ENCODE peak calls at places on chromosomes 1 and 21, in four cellular contexts. One of them, this sample, is unnamed.

GRCh38 chr1:205442051-205442721 is 13.7 kb downstream of the BLACAT1 start:
- DNase-seq in stimulated activated CD8-positive, alpha-beta memory T cell treated with anti-CD3 and anti-CD28 coated beads, Interleukin-15, amount 100 ng/mL, for 1 hour: no peak
- DNase-seq in dorsolateral prefrontal cortex: no peak
- DNase-seq in transverse colon: no peak
- DNase-seq in this sample: no peak

GRCh38 chr1:153262462-153263157 is 3.1 kb downstream of the LORICRIN start:
- DNase-seq in stimulated activated CD8-positive, alpha-beta memory T cell treated with anti-CD3 and anti-CD28 coated beads, Interleukin-15, amount 100 ng/mL, for 1 hour: no peak
- DNase-seq in dorsolateral prefrontal cortex: no peak
- DNase-seq in transverse colon: no peak
- DNase-seq in this sample: no peak

GRCh38 chr1:40303790-40304189 is 13.3 kb downstream of the COL9A2 start:
- DNase-seq in stimulated activated CD8-positive, alpha-beta memory T cell treated with anti-CD3 and anti-CD28 coated beads, Interleukin-15, amount 100 ng/mL, for 1 hour: no peak
- DNase-seq in dorsolateral prefrontal cortex: no peak
- DNase-seq in transverse colon: no peak
- DNase-seq in this sample: no peak

GRCh38 chr1:36115200-36115669 is 9.8 kb downstream of the COL8A2 start:
- DNase-seq in stimulated activated CD8-positive, alpha-beta memory T cell treated with anti-CD3 and anti-CD28 coated beads, Interleukin-15, amount 100 ng/mL, for 1 hour: no peak
- DNase-seq in dorsolateral prefrontal cortex: peak; percentile 89
- DNase-seq in transverse colon: no peak
- DNase-seq in this sample: no peak

GRCh38 chr1:76106719-76107235 is 32.2 kb downstream of the ST6GALNAC3 start:
- DNase-seq in stimulated activated CD8-positive, alpha-beta memory T cell treated with anti-CD3 and anti-CD28 coated beads, Interleukin-15, amount 100 ng/mL, for 1 hour: no peak
- DNase-seq in dorsolateral prefrontal cortex: no peak
- DNase-seq in transverse colon: no peak
- DNase-seq in this sample: no peak

GRCh38 chr1:38898653-38899230 is 17.4 kb upstream of the GJA9 start:
- DNase-seq in stimulated activated CD8-positive, alpha-beta memory T cell treated with anti-CD3 and anti-CD28 coated beads, Interleukin-15, amount 100 ng/mL, for 1 hour: no peak
- DNase-seq in dorsolateral prefrontal cortex: no peak
- DNase-seq in transverse colon: no peak
- DNase-seq in this sample: no peak

GRCh38 chr1:97277891-97278662 is 556.5 kb downstream of the PTBP2 start:
- DNase-seq in stimulated activated CD8-positive, alpha-beta memory T cell treated with anti-CD3 and anti-CD28 coated beads, Interleukin-15, amount 100 ng/mL, for 1 hour: no peak
- DNase-seq in dorsolateral prefrontal cortex: no peak
- DNase-seq in transverse colon: no peak
- DNase-seq in this sample: no peak

GRCh38 chr1:35586808-35587207 is 13.7 kb downstream of the TFAP2E start:
- DNase-seq in stimulated activated CD8-positive, alpha-beta memory T cell treated with anti-CD3 and anti-CD28 coated beads, Interleukin-15, amount 100 ng/mL, for 1 hour: no peak
- DNase-seq in dorsolateral prefrontal cortex: no peak
- DNase-seq in transverse colon: no peak
- DNase-seq in this sample: no peak

GRCh38 chr1:208332036-208332773 is 88.0 kb upstream of the PLXNA2 start:
- DNase-seq in stimulated activated CD8-positive, alpha-beta memory T cell treated with anti-CD3 and anti-CD28 coated beads, Interleukin-15, amount 100 ng/mL, for 1 hour: no peak
- DNase-seq in dorsolateral prefrontal cortex: no peak
- DNase-seq in transverse colon: no peak
- DNase-seq in this sample: no peak

GRCh38 chr1:228734881-228735801 is at the start of gene RHOU:
- DNase-seq in stimulated activated CD8-positive, alpha-beta memory T cell treated with anti-CD3 and anti-CD28 coated beads, Interleukin-15, amount 100 ng/mL, for 1 hour: peak; percentile 30
- DNase-seq in dorsolateral prefrontal cortex: peak; percentile 47
- DNase-seq in transverse colon: peak; percentile 80
- DNase-seq in this sample: peak; percentile 10

GRCh38 chr1:89974701-89975470 is 20.0 kb upstream of the ZNF326 start:
- DNase-seq in stimulated activated CD8-positive, alpha-beta memory T cell treated with anti-CD3 and anti-CD28 coated beads, Interleukin-15, amount 100 ng/mL, for 1 hour: no peak
- DNase-seq in dorsolateral prefrontal cortex: no peak
- DNase-seq in transverse colon: no peak
- DNase-seq in this sample: no peak

GRCh38 chr1:181504294-181505115 is 21.2 kb downstream of the CACNA1E start:
- DNase-seq in stimulated activated CD8-positive, alpha-beta memory T cell treated with anti-CD3 and anti-CD28 coated beads, Interleukin-15, amount 100 ng/mL, for 1 hour: no peak
- DNase-seq in dorsolateral prefrontal cortex: peak; percentile 19
- DNase-seq in transverse colon: no peak
- DNase-seq in this sample: no peak

GRCh38 chr1:246170574-246171261 is 336.4 kb downstream of the SMYD3 start:
- DNase-seq in stimulated activated CD8-positive, alpha-beta memory T cell treated with anti-CD3 and anti-CD28 coated beads, Interleukin-15, amount 100 ng/mL, for 1 hour: no peak
- DNase-seq in dorsolateral prefrontal cortex: no peak
- DNase-seq in transverse colon: no peak
- DNase-seq in this sample: no peak

GRCh38 chr1:153526132-153526543 is 9.7 kb downstream of the S100A6 start:
- DNase-seq in stimulated activated CD8-positive, alpha-beta memory T cell treated with anti-CD3 and anti-CD28 coated beads, Interleukin-15, amount 100 ng/mL, for 1 hour: no peak
- DNase-seq in dorsolateral prefrontal cortex: peak; percentile 39
- DNase-seq in transverse colon: no peak
- DNase-seq in this sample: no peak

GRCh38 chr1:154148787-154149186 is 6.1 kb downstream of the NUP210L start:
- DNase-seq in stimulated activated CD8-positive, alpha-beta memory T cell treated with anti-CD3 and anti-CD28 coated beads, Interleukin-15, amount 100 ng/mL, for 1 hour: no peak
- DNase-seq in dorsolateral prefrontal cortex: no peak
- DNase-seq in transverse colon: no peak
- DNase-seq in this sample: no peak

GRCh38 chr1:236159704-236160539 is 17.6 kb downstream of the GPR137B start:
- DNase-seq in stimulated activated CD8-positive, alpha-beta memory T cell treated with anti-CD3 and anti-CD28 coated beads, Interleukin-15, amount 100 ng/mL, for 1 hour: no peak
- DNase-seq in dorsolateral prefrontal cortex: no peak
- DNase-seq in transverse colon: peak; percentile 43
- DNase-seq in this sample: no peak

GRCh38 chr1:31750858-31751638 is 13.1 kb downstream of the ADGRB2 start:
- DNase-seq in stimulated activated CD8-positive, alpha-beta memory T cell treated with anti-CD3 and anti-CD28 coated beads, Interleukin-15, amount 100 ng/mL, for 1 hour: no peak
- DNase-seq in dorsolateral prefrontal cortex: no peak
- DNase-seq in transverse colon: peak; percentile 35
- DNase-seq in this sample: no peak

GRCh38 chr1:25731148-25731547 is 68.8 kb upstream of the SELENON start:
- DNase-seq in stimulated activated CD8-positive, alpha-beta memory T cell treated with anti-CD3 and anti-CD28 coated beads, Interleukin-15, amount 100 ng/mL, for 1 hour: no peak
- DNase-seq in dorsolateral prefrontal cortex: no peak
- DNase-seq in transverse colon: no peak
- DNase-seq in this sample: no peak

GRCh38 chr1:159937014-159937750 is 8.2 kb downstream of the IGSF9 start:
- DNase-seq in stimulated activated CD8-positive, alpha-beta memory T cell treated with anti-CD3 and anti-CD28 coated beads, Interleukin-15, amount 100 ng/mL, for 1 hour: no peak
- DNase-seq in dorsolateral prefrontal cortex: no peak
- DNase-seq in transverse colon: peak; percentile 61
- DNase-seq in this sample: no peak

GRCh38 chr1:8854270-8854669 is 24.2 kb downstream of the ENO1 start:
- DNase-seq in stimulated activated CD8-positive, alpha-beta memory T cell treated with anti-CD3 and anti-CD28 coated beads, Interleukin-15, amount 100 ng/mL, for 1 hour: no peak
- DNase-seq in dorsolateral prefrontal cortex: no peak
- DNase-seq in transverse colon: no peak
- DNase-seq in this sample: no peak

GRCh38 chr1:47411441-47411840 is 4.6 kb upstream of the FOXE3 start:
- DNase-seq in stimulated activated CD8-positive, alpha-beta memory T cell treated with anti-CD3 and anti-CD28 coated beads, Interleukin-15, amount 100 ng/mL, for 1 hour: no peak
- DNase-seq in dorsolateral prefrontal cortex: no peak
- DNase-seq in transverse colon: no peak
- DNase-seq in this sample: no peak

GRCh38 chr1:192100686-192101468 is 57.4 kb upstream of the RGS18 start:
- DNase-seq in stimulated activated CD8-positive, alpha-beta memory T cell treated with anti-CD3 and anti-CD28 coated beads, Interleukin-15, amount 100 ng/mL, for 1 hour: no peak
- DNase-seq in dorsolateral prefrontal cortex: no peak
- DNase-seq in transverse colon: no peak
- DNase-seq in this sample: no peak

GRCh38 chr21:32569261-32570230 is 15.8 kb downstream of the TCP10L start:
- DNase-seq in stimulated activated CD8-positive, alpha-beta memory T cell treated with anti-CD3 and anti-CD28 coated beads, Interleukin-15, amount 100 ng/mL, for 1 hour: peak; percentile 69
- DNase-seq in dorsolateral prefrontal cortex: peak; percentile 71
- DNase-seq in transverse colon: peak; percentile 83
- DNase-seq in this sample: peak; percentile 59

GRCh38 chr1:161721738-161722343 is 497 bp downstream of the FCRLB start:
- DNase-seq in stimulated activated CD8-positive, alpha-beta memory T cell treated with anti-CD3 and anti-CD28 coated beads, Interleukin-15, amount 100 ng/mL, for 1 hour: no peak
- DNase-seq in dorsolateral prefrontal cortex: no peak
- DNase-seq in transverse colon: no peak
- DNase-seq in this sample: no peak

GRCh38 chr1:17229379-17229778 is 19.5 kb upstream of the PADI3 start:
- DNase-seq in stimulated activated CD8-positive, alpha-beta memory T cell treated with anti-CD3 and anti-CD28 coated beads, Interleukin-15, amount 100 ng/mL, for 1 hour: no peak
- DNase-seq in dorsolateral prefrontal cortex: no peak
- DNase-seq in transverse colon: peak; percentile 64
- DNase-seq in this sample: no peak

GRCh38 chr1:233680000-233680399 is 66.1 kb downstream of the KCNK1 start:
- DNase-seq in stimulated activated CD8-positive, alpha-beta memory T cell treated with anti-CD3 and anti-CD28 coated beads, Interleukin-15, amount 100 ng/mL, for 1 hour: no peak
- DNase-seq in dorsolateral prefrontal cortex: no peak
- DNase-seq in transverse colon: no peak
- DNase-seq in this sample: no peak

GRCh38 chr1:164969256-164969655 is 387.3 kb downstream of the LMX1A start:
- DNase-seq in stimulated activated CD8-positive, alpha-beta memory T cell treated with anti-CD3 and anti-CD28 coated beads, Interleukin-15, amount 100 ng/mL, for 1 hour: no peak
- DNase-seq in dorsolateral prefrontal cortex: no peak
- DNase-seq in transverse colon: no peak
- DNase-seq in this sample: no peak

GRCh38 chr1:111948209-111949131 is 41.0 kb downstream of the KCND3 start:
- DNase-seq in stimulated activated CD8-positive, alpha-beta memory T cell treated with anti-CD3 and anti-CD28 coated beads, Interleukin-15, amount 100 ng/mL, for 1 hour: no peak
- DNase-seq in dorsolateral prefrontal cortex: peak; percentile 61
- DNase-seq in transverse colon: peak; percentile 34
- DNase-seq in this sample: no peak

GRCh38 chr1:215082532-215083407 is at the start of gene KCNK2:
- DNase-seq in stimulated activated CD8-positive, alpha-beta memory T cell treated with anti-CD3 and anti-CD28 coated beads, Interleukin-15, amount 100 ng/mL, for 1 hour: no peak
- DNase-seq in dorsolateral prefrontal cortex: no peak
- DNase-seq in transverse colon: no peak
- DNase-seq in this sample: no peak

GRCh38 chr1:47764461-47765046 is 232.6 kb downstream of the TRABD2B start:
- DNase-seq in stimulated activated CD8-positive, alpha-beta memory T cell treated with anti-CD3 and anti-CD28 coated beads, Interleukin-15, amount 100 ng/mL, for 1 hour: no peak
- DNase-seq in dorsolateral prefrontal cortex: peak; percentile 47
- DNase-seq in transverse colon: no peak
- DNase-seq in this sample: no peak

GRCh38 chr1:2227341-2228156 is 570 bp upstream of the SKI start:
- DNase-seq in stimulated activated CD8-positive, alpha-beta memory T cell treated with anti-CD3 and anti-CD28 coated beads, Interleukin-15, amount 100 ng/mL, for 1 hour: peak; percentile 83
- DNase-seq in dorsolateral prefrontal cortex: peak; percentile 96
- DNase-seq in transverse colon: peak; percentile 97
- DNase-seq in this sample: peak; percentile 81

GRCh38 chr1:94110946-94111740 is 9.8 kb downstream of the ABCA4 start:
- DNase-seq in stimulated activated CD8-positive, alpha-beta memory T cell treated with anti-CD3 and anti-CD28 coated beads, Interleukin-15, amount 100 ng/mL, for 1 hour: no peak
- DNase-seq in dorsolateral prefrontal cortex: no peak
- DNase-seq in transverse colon: no peak
- DNase-seq in this sample: no peak

GRCh38 chr1:194184974-194185373 is 998.6 kb upstream of the B3GALT2 start:
- DNase-seq in stimulated activated CD8-positive, alpha-beta memory T cell treated with anti-CD3 and anti-CD28 coated beads, Interleukin-15, amount 100 ng/mL, for 1 hour: no peak
- DNase-seq in dorsolateral prefrontal cortex: no peak
- DNase-seq in transverse colon: no peak
- DNase-seq in this sample: no peak

GRCh38 chr1:68808351-68808750 is 311.5 kb upstream of the DEPDC1 start:
- DNase-seq in stimulated activated CD8-positive, alpha-beta memory T cell treated with anti-CD3 and anti-CD28 coated beads, Interleukin-15, amount 100 ng/mL, for 1 hour: no peak
- DNase-seq in dorsolateral prefrontal cortex: no peak
- DNase-seq in transverse colon: no peak
- DNase-seq in this sample: no peak

GRCh38 chr1:244664353-244664752 is 11.4 kb downstream of the DESI2 start:
- DNase-seq in stimulated activated CD8-positive, alpha-beta memory T cell treated with anti-CD3 and anti-CD28 coated beads, Interleukin-15, amount 100 ng/mL, for 1 hour: no peak
- DNase-seq in dorsolateral prefrontal cortex: no peak
- DNase-seq in transverse colon: no peak
- DNase-seq in this sample: no peak

GRCh38 chr1:66357478-66358197 is 176.3 kb upstream of the SGIP1 start:
- DNase-seq in stimulated activated CD8-positive, alpha-beta memory T cell treated with anti-CD3 and anti-CD28 coated beads, Interleukin-15, amount 100 ng/mL, for 1 hour: no peak
- DNase-seq in dorsolateral prefrontal cortex: no peak
- DNase-seq in transverse colon: no peak
- DNase-seq in this sample: no peak

GRCh38 chr1:232627645-232628334 is 2.1 kb downstream of the SIPA1L2 start:
- DNase-seq in stimulated activated CD8-positive, alpha-beta memory T cell treated with anti-CD3 and anti-CD28 coated beads, Interleukin-15, amount 100 ng/mL, for 1 hour: no peak
- DNase-seq in dorsolateral prefrontal cortex: no peak
- DNase-seq in transverse colon: no peak
- DNase-seq in this sample: no peak

GRCh38 chr1:21932127-21932526 is 5.0 kb downstream of the HSPG2 start:
- DNase-seq in stimulated activated CD8-positive, alpha-beta memory T cell treated with anti-CD3 and anti-CD28 coated beads, Interleukin-15, amount 100 ng/mL, for 1 hour: no peak
- DNase-seq in dorsolateral prefrontal cortex: no peak
- DNase-seq in transverse colon: no peak
- DNase-seq in this sample: no peak